ENCODE peak calls at places on chromosomes 11 and 22, in seven cellular contexts. G, F, J, M, K, L and S are unnamed samples.

GRCh38 chr11:57502870-57503269 is 12.6 kb downstream of the SLC43A1 start:
- DNase-seq in K (peak), F (no peak), J (no peak), M (no peak), L (no peak), G (no peak), S (no peak)

GRCh38 chr22:46280999-46281623 is 13.3 kb downstream of the TTC38 start:
- DNase-seq in M (no peak), J (no peak), F (peak), L (no peak), K (no peak), G (no peak), S (no peak)

GRCh38 chr22:20174785-20175596 is 24.1 kb upstream of the CCDC188 start:
- DNase-seq in F (no peak), L (peak), G (no peak), M (no peak), J (no peak), K (no peak), S (peak)

GRCh38 chr22:46054091-46054877 is 77.3 kb upstream of the WNT7B start:
- DNase-seq in J (peak), G (peak), F (no peak), L (peak), K (no peak), M (no peak), S (peak)

GRCh38 chr11:70135142-70136132 is 57.3 kb downstream of the ANO1 start:
- DNase-seq in L (peak), J (no peak), G (no peak), F (no peak), M (no peak), K (no peak), S (no peak)

GRCh38 chr11:120717042-120717441 is 205.5 kb downstream of the GRIK4 start:
- DNase-seq in M (peak), K (no peak), L (no peak), F (no peak), G (no peak), J (no peak), S (no peak)

GRCh38 chr11:14424096-14424495 is 65.1 kb upstream of the RRAS2 start:
- DNase-seq in K (no peak), L (peak), J (no peak), G (peak), F (no peak), M (no peak), S (peak)

GRCh38 chr22:35288116-35288515 is 11.6 kb upstream of the TOM1 start:
- DNase-seq in J (no peak), K (no peak), M (no peak), F (no peak), L (no peak), G (no peak), S (no peak)

GRCh38 chr22:22942511-22943329 is 55.1 kb downstream of the IGLL5 start:
- DNase-seq in F (peak), M (peak), J (peak), G (peak), L (peak), K (peak), S (peak)

GRCh38 chr22:40101417-40102101 is 76.2 kb upstream of the TNRC6B start:
- DNase-seq in M (no peak), G (no peak), J (no peak), L (no peak), K (no peak), F (no peak), S (no peak)

GRCh38 chr11:95098826-95099225 is 9.2 kb downstream of the ENDOD1 start:
- DNase-seq in J (no peak), L (no peak), M (no peak), F (no peak), G (no peak), K (no peak), S (no peak)

GRCh38 chr11:44036811-44037657 is 10.7 kb upstream of the ACCSL start:
- DNase-seq in G (peak), F (peak), L (peak), K (peak), J (peak), M (peak), S (peak)

GRCh38 chr11:29184939-29185890 is 831.6 kb downstream of the KCNA4 start:
- DNase-seq in L (peak), J (no peak), K (no peak), F (no peak), G (peak), M (no peak), S (peak)

GRCh38 chr11:70302086-70302752 is 31.7 kb downstream of the PPFIA1 start:
- DNase-seq in L (no peak), K (no peak), J (peak), G (no peak), M (no peak), F (no peak), S (no peak)

GRCh38 chr22:20979940-20980453 is 2.1 kb upstream of the LZTR1 start:
- DNase-seq in M (no peak), J (no peak), K (no peak), L (no peak), G (no peak), F (no peak), S (no peak)

GRCh38 chr11:116837231-116838091 is at the start of gene APOA1:
- DNase-seq in M (no peak), L (no peak), J (peak), F (no peak), G (no peak), K (peak), S (no peak)

GRCh38 chr22:39967103-39967829 is 7.1 kb downstream of the TMA7B start:
- DNase-seq in F (no peak), G (peak), L (peak), M (no peak), J (no peak), K (peak), S (peak)

GRCh38 chr11:43806976-43807375 is 73.7 kb upstream of the ALKBH3 start:
- DNase-seq in F (no peak), J (no peak), L (no peak), K (no peak), M (no peak), G (no peak), S (no peak)

GRCh38 chr11:6321356-6321755 is 1.1 kb upstream of the CAVIN3 start:
- DNase-seq in L (no peak), K (no peak), M (no peak), J (no peak), F (no peak), G (no peak), S (peak)